ENCODE peak calls at places on chromosomes 7 and 10, in six cellular contexts. H, N, J, O, F and W are unnamed samples.

GRCh38 chr7:13945670-13946069 is 43.8 kb downstream of the ETV1 start:
- DNase-seq in H (peak), N (no peak), J (no peak), O (no peak), F (peak), W (peak)

GRCh38 chr7:91182819-91183405 is 81.3 kb upstream of the FZD1 start:
- DNase-seq in H (peak), N (peak), J (no peak), O (no peak), F (peak), W (no peak)

GRCh38 chr10:116849271-116850057 is at the start of gene ENO4:
- DNase-seq in H (peak), N (peak), J (peak), O (peak), F (peak), W (peak)

GRCh38 chr10:115606081-115606480 is 512.9 kb downstream of the ATRNL1 start:
- DNase-seq in H (no peak), N (no peak), J (no peak), O (no peak), F (no peak), W (no peak)

GRCh38 chr10:124042656-124043309 is 50.6 kb downstream of the CHST15 start:
- DNase-seq in H (no peak), N (no peak), J (no peak), O (no peak), F (no peak), W (no peak)

GRCh38 chr7:138459300-138460175 is 521 bp upstream of the TRIM24 start:
- DNase-seq in H (peak), N (peak), J (peak), O (peak), F (no peak), W (peak)

GRCh38 chr10:90314718-90315117 is 543.1 kb downstream of the HTR7 start:
- DNase-seq in H (no peak), N (peak), J (no peak), O (no peak), F (no peak), W (no peak)

GRCh38 chr7:131532570-131533091 is 23.8 kb downstream of the PODXL start:
- DNase-seq in H (no peak), N (no peak), J (no peak), O (no peak), F (no peak), W (no peak)

GRCh38 chr10:99916776-99917175 is 93.0 kb downstream of the DNMBP start:
- DNase-seq in H (no peak), N (no peak), J (no peak), O (no peak), F (no peak), W (no peak)

GRCh38 chr7:131655447-131655846 is 99.0 kb upstream of the PODXL start:
- DNase-seq in H (no peak), N (no peak), J (no peak), O (no peak), F (no peak), W (no peak)

GRCh38 chr7:46945328-46945727 is 636.6 kb downstream of the TNS3 start:
- DNase-seq in H (no peak), N (no peak), J (no peak), O (no peak), F (no peak), W (no peak)

GRCh38 chr10:29923416-29923970 is 135.9 kb downstream of the JCAD start:
- DNase-seq in H (no peak), N (no peak), J (no peak), O (no peak), F (no peak), W (no peak)

GRCh38 chr10:133027480-133027879 is 60.2 kb upstream of the ADGRA1 start:
- DNase-seq in H (no peak), N (no peak), J (no peak), O (no peak), F (no peak), W (no peak)
- TF ChIP-seq CTCF in H (no peak), N (no peak), J (no peak), O (no peak), F (no peak), W (no peak)

GRCh38 chr7:150927157-150927953 is 50.8 kb downstream of the KCNH2 start:
- DNase-seq in H (no peak), N (no peak), J (no peak), O (no peak), F (no peak), W (no peak)
- TF ChIP-seq CTCF in H (no peak), N (no peak), J (no peak), O (no peak), F (no peak), W (no peak)

DNA sequence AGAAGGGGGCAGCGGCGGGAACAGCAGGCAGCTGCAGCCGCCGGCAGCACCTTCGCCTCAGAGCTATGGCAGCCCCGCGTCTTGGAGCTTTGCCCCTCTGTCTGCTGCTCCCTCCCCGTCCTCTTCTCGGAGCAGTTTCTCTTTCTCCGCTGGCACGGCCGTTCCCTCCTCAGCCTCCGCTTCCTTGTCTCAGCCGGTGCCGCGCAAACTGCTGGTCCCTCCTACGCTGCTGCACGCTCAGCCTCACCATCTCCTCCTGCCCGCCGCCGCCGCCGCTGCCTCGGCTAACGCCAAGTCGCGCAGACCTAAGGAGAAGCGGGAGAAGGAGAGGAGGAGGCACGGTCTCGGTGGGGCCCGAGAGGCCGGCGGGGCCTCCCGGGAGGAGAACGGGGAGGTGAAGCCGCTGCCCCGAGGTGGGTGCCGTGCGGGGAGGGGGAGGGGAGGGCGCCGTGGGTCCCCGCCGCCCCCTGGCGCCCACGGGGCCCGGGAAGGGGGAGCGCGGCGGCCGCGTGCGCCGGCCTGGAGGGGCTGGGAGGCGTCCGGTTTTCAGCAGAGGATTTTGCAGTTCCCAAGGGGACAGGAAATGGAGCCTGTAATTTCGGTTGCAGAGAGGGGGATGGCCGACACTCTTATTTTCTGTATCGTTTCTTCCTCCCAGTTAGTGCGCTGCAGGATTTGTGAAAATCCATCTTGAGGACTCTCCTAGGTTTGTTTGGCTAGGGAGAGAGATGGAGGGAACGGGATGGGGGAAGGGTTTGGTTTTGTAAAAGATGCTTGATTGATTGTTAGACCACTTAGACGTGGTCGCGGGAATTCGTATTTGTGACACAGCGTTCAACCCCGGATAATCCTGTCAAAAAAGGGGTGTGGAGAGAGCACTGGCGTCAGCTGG is 630 bp downstream of the RSBN1L start:
- DNase-seq in H (peak), N (peak), J (peak), O (peak), F (peak), W (peak)
- TF ChIP-seq CTCF in H (no peak), N (no peak), J (no peak), O (no peak), F (no peak), W (peak)

DNA sequence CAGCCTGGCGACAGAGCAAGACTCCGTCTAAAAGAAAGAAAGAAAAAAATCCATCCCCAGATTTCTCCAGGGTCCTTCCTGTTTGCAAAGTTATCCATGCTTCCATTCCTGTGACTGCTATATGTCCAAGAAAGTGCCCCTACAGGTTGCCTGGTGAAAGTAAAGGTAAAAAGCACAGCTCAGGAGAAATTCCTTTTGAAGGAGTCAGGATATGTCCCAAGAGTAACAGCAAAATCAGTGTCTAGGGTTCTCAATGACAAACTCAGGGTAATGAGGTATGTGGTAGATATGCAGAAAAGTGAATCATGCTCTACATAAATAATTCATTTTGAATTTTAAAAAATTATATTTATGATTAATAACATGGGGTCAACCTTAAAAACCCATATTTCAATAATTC is 91.5 kb downstream of the CTTNBP2 start:
- DNase-seq in H (no peak), N (peak), J (no peak), O (no peak), F (no peak), W (no peak)
- TF ChIP-seq CTCF in H (no peak), N (no peak), J (no peak), O (no peak), F (no peak), W (no peak)